ENCODE peak calls at places on chromosomes 3 and 15, in four cellular contexts. Y is H1, P is IMR-90, U is H9. W is an unnamed sample.

GRCh38 chr3:36373084-36373483 is 7.2 kb upstream of the STAC start:
- DNase-seq in P (peak; percentile 7), Y (no peak), U (no peak), W (peak; percentile 7)

GRCh38 chr3:64022451-64023186 is 675 bp downstream of the PSMD6 start:
- DNase-seq in P (no peak), Y (no peak), U (no peak), W (no peak)

GRCh38 chr15:67812232-67812631 is 13.1 kb upstream of the SKOR1 start:
- DNase-seq in P (no peak), U (peak; percentile 44), Y (peak; percentile 47), W (no peak)

GRCh38 chr3:156323466-156323865 is 203.1 kb downstream of the KCNAB1 start:
- DNase-seq in P (no peak), U (no peak), Y (no peak), W (no peak)

GRCh38 chr3:11903047-11903446 is 56.4 kb upstream of the TAMM41 start:
- DNase-seq in P (no peak), U (no peak), Y (no peak), W (no peak)

GRCh38 chr15:79820176-79820575 is 76.6 kb downstream of the MTHFS start:
- DNase-seq in Y (no peak), U (no peak), P (no peak), W (no peak)

GRCh38 chr3:24367681-24368264 is 126.9 kb downstream of the THRB start:
- DNase-seq in Y (no peak), U (no peak), P (no peak), W (no peak)

GRCh38 chr15:84981711-84982300 is at the start of gene PDE8A:
- DNase-seq in U (peak; percentile 40), P (peak; percentile 31), Y (peak; percentile 69), W (peak; percentile 62)

GRCh38 chr3:62622553-62623174 is 249.3 kb upstream of the FEZF2 start:
- DNase-seq in P (peak; percentile 61), Y (no peak), U (no peak), W (peak; percentile 69)

GRCh38 chr15:93929375-93930094 is 301.8 kb upstream of the MCTP2 start:
- DNase-seq in Y (no peak), P (peak; percentile 60), U (peak; percentile 35), W (peak; percentile 64)

GRCh38 chr3:15645740-15646490 is 44.4 kb downstream of the BTD start:
- DNase-seq in Y (no peak), P (peak; percentile 94), U (no peak), W (peak; percentile 56)

GRCh38 chr15:71109130-71109529 is 6.1 kb upstream of the THSD4 start:
- DNase-seq in Y (no peak), P (peak; percentile 82), U (no peak), W (no peak)

GRCh38 chr3:60185161-60185560 is 1066.1 kb downstream of the FHIT start:
- DNase-seq in U (no peak), Y (no peak), P (no peak), W (no peak)

GRCh38 chr3:65996605-65997004 is 42.1 kb downstream of the MAGI1 start:
- DNase-seq in U (no peak), Y (no peak), P (no peak), W (peak; percentile 94)

GRCh38 chr15:21269121-21269520 is 171.2 kb downstream of the POTEB3 start:
- DNase-seq in P (no peak), Y (no peak), U (no peak), W (no peak)

GRCh38 chr3:12286927-12287726 is 1.7 kb upstream of the PPARG start:
- DNase-seq in Y (peak; percentile 58), U (peak; percentile 38), P (no peak), W (peak; percentile 14)

GRCh38 chr3:126469479-126469878 is 6.2 kb downstream of the ZXDC start:
- DNase-seq in P (no peak), Y (no peak), U (no peak), W (no peak)

GRCh38 chr3:153894857-153895256 is 226.3 kb upstream of the ARHGEF26 start:
- DNase-seq in P (no peak), U (no peak), Y (no peak), W (no peak)

GRCh38 chr3:184786271-184787010 is 25.5 kb upstream of the VPS8 start:
- DNase-seq in P (peak; percentile 92), U (no peak), Y (no peak), W (no peak)

GRCh38 chr15:76968310-76968709 is 26.6 kb upstream of the PSTPIP1 start:
- DNase-seq in Y (no peak), U (no peak), P (peak; percentile 34), W (peak; percentile 51)

GRCh38 chr15:25543156-25543555 is 104.3 kb upstream of the UBE3A start:
- DNase-seq in Y (no peak), U (no peak), P (peak; percentile 39), W (no peak)

GRCh38 chr3:123522666-123523412 is 62.0 kb downstream of the HACD2 start:
- DNase-seq in P (no peak), Y (no peak), U (no peak), W (no peak)

DNA sequence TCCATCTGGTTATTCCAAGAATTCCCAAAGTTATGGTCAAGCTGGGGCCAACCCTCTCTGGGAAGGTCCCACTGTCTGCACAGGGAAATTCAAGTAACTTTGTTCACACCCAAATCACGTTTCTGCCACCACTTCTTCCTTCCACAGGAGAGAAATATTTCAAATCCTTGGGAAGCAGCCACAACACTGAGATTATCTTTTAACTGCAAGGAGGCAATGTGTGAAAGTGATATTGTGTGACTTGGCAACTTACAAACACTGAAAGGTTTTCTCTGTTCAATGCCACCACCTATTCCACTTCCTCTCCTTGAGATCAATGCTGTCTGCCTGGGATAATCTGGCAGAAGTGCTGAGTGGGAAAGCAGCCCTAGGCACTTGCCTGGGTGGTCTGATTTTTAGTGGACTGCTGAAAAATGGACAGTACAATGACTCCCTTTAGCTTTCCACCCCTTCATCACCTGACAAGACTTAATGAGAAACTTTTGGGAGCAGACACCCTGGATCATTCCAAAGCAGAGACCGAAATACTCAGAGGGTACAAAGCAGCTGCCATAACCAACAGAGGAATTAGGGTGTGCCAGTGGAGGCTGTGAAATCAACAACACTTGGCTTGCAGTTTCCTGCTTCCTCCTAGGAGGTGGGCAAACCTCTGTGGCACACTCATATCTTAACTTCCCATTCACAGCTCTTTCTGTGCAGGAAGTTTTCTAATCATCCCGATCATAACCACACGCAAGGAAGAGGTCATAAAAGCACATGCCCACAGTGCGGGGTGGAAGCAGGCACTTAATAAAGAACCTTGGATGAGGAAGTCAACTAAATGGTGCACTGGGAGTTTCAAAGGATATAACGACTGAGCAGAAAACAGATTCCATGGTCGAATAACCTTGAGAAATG is 5.4 kb downstream of the SCAMP2 start:
- DNase-seq in Y (no peak), P (no peak), U (no peak), W (no peak)
- H3K4ac ChIP-seq in Y (no peak overlapping the region), P (no peak overlapping the region), U (no peak overlapping the region), W (no peak overlapping the region)

GRCh38 chr3:193845144-193845543 is 252.1 kb downstream of the OPA1 start:
- DNase-seq in P (no peak), U (no peak), Y (no peak), W (no peak)

GRCh38 chr3:193844472-193844871 is 251.5 kb downstream of the OPA1 start:
- DNase-seq in P (no peak), U (no peak), Y (no peak), W (no peak)

GRCh38 chr3:193842832-193843446 is 249.9 kb downstream of the OPA1 start:
- DNase-seq in P (no peak), Y (no peak), U (no peak), W (no peak)

GRCh38 chr3:193842029-193842782 is 249.2 kb downstream of the OPA1 start:
- DNase-seq in U (no peak), Y (no peak), P (no peak), W (no peak)

DNA sequence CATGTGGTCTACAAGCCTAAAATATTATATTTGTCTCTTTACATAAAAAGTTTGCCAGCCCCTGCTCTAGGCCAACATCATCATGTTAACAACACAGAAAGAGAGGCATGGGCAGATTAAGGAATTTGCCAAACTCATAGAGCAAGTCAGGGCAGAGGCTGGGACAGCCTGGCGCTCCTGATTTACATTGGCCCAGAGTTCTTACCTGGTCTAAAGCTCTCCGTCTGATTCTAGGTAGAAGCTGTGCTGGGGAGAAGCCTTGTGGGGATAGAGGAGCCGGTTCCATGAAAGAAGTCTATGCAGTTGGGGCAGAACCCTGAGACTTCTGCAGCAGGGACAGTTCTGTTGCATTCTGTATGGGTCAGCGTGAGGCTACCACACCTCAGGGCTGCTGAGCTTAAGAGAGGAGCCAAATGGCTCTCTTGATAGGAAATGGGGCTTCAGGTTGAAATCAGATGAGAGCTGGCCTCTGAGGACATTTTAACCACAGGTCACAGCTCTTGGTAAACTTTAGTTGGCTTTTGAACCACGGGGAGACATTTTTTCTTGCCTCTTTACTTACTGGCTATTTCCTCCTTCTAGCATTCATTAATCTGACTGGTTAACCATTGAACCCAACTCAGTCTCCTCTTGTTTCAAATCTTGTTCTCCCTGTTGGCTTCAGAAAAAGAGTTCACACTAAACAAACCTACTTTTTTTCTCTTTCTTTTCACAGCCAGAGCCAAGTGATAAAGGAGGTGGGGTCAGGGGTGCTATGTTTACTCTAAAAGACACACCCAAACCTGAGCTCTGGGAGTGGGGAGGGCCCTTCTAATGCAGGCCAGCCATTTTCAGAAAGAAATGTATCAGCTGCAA is 250.7 kb downstream of the OPA1 start:
- DNase-seq in P (no peak), Y (no peak), U (no peak), W (no peak)
- H4K5ac ChIP-seq in P (no peak overlapping the region), Y (no peak overlapping the region), U (no peak overlapping the region), W (no peak overlapping the region)

GRCh38 chr3:71487418-71487817 is 96.1 kb downstream of the FOXP1 start:
- DNase-seq in Y (no peak), U (no peak), P (no peak), W (no peak)

GRCh38 chr3:71488882-71489281 is 94.6 kb downstream of the FOXP1 start:
- DNase-seq in Y (no peak), P (no peak), U (no peak), W (no peak)

GRCh38 chr3:71488391-71488809 is 95.1 kb downstream of the FOXP1 start:
- DNase-seq in U (no peak), Y (no peak), P (no peak), W (no peak)

GRCh38 chr3:71485903-71486302 is 97.6 kb downstream of the FOXP1 start:
- DNase-seq in Y (no peak), U (no peak), P (no peak), W (no peak)

GRCh38 chr3:71486831-71487230 is 96.7 kb downstream of the FOXP1 start:
- DNase-seq in P (no peak), Y (no peak), U (no peak), W (no peak)
- H3K27ac ChIP-seq in P (no peak overlapping the region), Y (no peak overlapping the region), U (no peak overlapping the region), W (no peak overlapping the region)

GRCh38 chr15:90268415-90268814 is 2.9 kb downstream of the NGRN start:
- DNase-seq in U (no peak), P (no peak), Y (no peak), W (peak; percentile 40)
- H3K4ac ChIP-seq in U (no peak overlapping the region), P (no peak overlapping the region), Y (no peak overlapping the region), W (no peak overlapping the region)

W was measured in mesendoderm.